ENCODE peak calls at places on chromosomes 12 and 14, in ten cellular contexts. A is WTC11; T is NCI-H1105 treated with DMSO at 0.1 percent for 48 hours; F is effector CD8-positive, alpha-beta T cell; N is HS-5; B is stimulated activated CD8-positive, alpha-beta memory T cell treated with anti-CD3 and anti-CD28 coated beads, Interleukin-15, amount 100 ng/mL, for 48 hours; V is pons; Q is T-helper 1 cell; J is nephron progenitor cell; D is NCI-H1436. Y is an unnamed sample.

GRCh38 chr12:105957058-105957457 is 181.7 kb downstream of the NUAK1 start:
- DNase-seq in A (no peak), T (no peak), F (no peak), N (no peak), B (no peak), V (no peak), Q (no peak), J (no peak), D (no peak), Y (no peak)

GRCh38 chr14:77593501-77593911 is 22.9 kb downstream of the SPTLC2 start:
- DNase-seq in A (no peak), T (no peak), F (no peak), N (peak; percentile 89), B (no peak), V (peak; percentile 63), Q (no peak), J (no peak), D (no peak), Y (no peak)

GRCh38 chr12:29889737-29890136 is 106.0 kb upstream of the TMTC1 start:
- DNase-seq in A (peak; percentile 86), T (no peak), F (no peak), N (no peak), B (no peak), V (peak; percentile 30), Q (no peak), J (peak; percentile 55), D (no peak), Y (peak; percentile 72)

GRCh38 chr12:46450279-46450748 is 77.7 kb upstream of the SLC38A2 start:
- DNase-seq in A (no peak), T (peak; percentile 11), F (no peak), N (no peak), B (no peak), V (no peak), Q (no peak), J (no peak), D (no peak), Y (peak; percentile 42)

GRCh38 chr14:22517117-22517720 is 71.8 kb downstream of the DAD1 start:
- DNase-seq in A (no peak), T (no peak), F (no peak), N (no peak), B (no peak), V (no peak), Q (no peak), J (no peak), D (no peak), Y (no peak)

GRCh38 chr12:1932264-1932777 is 13.9 kb upstream of the CACNA2D4 start:
- DNase-seq in A (no peak), T (no peak), F (no peak), N (no peak), B (no peak), V (peak; percentile 73), Q (no peak), J (no peak), D (no peak), Y (no peak)

GRCh38 chr12:58028294-58028693 is 86.9 kb downstream of the ATP23 start:
- DNase-seq in A (no peak), T (no peak), F (no peak), N (no peak), B (no peak), V (no peak), Q (no peak), J (no peak), D (no peak), Y (no peak)

GRCh38 chr14:32559595-32559994 is 230.5 kb downstream of the AKAP6 start:
- DNase-seq in A (no peak), T (no peak), F (no peak), N (no peak), B (no peak), V (no peak), Q (no peak), J (no peak), D (no peak), Y (no peak)

GRCh38 chr12:27733052-27733656 is 22.5 kb downstream of the MRPS35 start:
- DNase-seq in A (no peak), T (peak; percentile 40), F (no peak), N (peak; percentile 26), B (no peak), V (peak; percentile 14), Q (no peak), J (peak; percentile 18), D (no peak), Y (peak; percentile 18)

GRCh38 chr12:570949-571794 is 92.1 kb downstream of the NINJ2 start:
- DNase-seq in A (peak; percentile 68), T (no peak), F (no peak), N (no peak), B (no peak), V (no peak), Q (no peak), J (peak; percentile 32), D (no peak), Y (no peak)

GRCh38 chr14:100320157-100320856 is 2.8 kb upstream of the SLC25A47 start:
- DNase-seq in A (no peak), T (no peak), F (no peak), N (no peak), B (no peak), V (no peak), Q (no peak), J (no peak), D (no peak), Y (no peak)

GRCh38 chr12:119630962-119631550 is 36.9 kb upstream of the PRKAB1 start:
- DNase-seq in A (no peak), T (no peak), F (no peak), N (no peak), B (no peak), V (no peak), Q (no peak), J (no peak), D (no peak), Y (no peak)